ENCODE peak calls at places on chromosomes 1 and 21, in eight cellular contexts. One of them, this sample, is unnamed.

GRCh38 chr1:184457500-184457899 is 70.7 kb downstream of the C1orf21 start:
- DNase-seq in IMR-90: peak; percentile 50
- DNase-seq in PC-3: no peak
- DNase-seq in fibroblast of lung: no peak
- DNase-seq in brain microvascular endothelial cell: no peak
- DNase-seq in AG10803: peak; percentile 68
- DNase-seq in heart right ventricle: no peak
- DNase-seq in body of pancreas: no peak
- DNase-seq in this sample: no peak

GRCh38 chr1:179745131-179745611 is 2.1 kb downstream of the FAM163A start:
- DNase-seq in heart right ventricle: no peak
- DNase-seq in fibroblast of lung: no peak
- DNase-seq in brain microvascular endothelial cell: no peak
- DNase-seq in body of pancreas: no peak
- DNase-seq in AG10803: no peak
- DNase-seq in IMR-90: no peak
- DNase-seq in PC-3: no peak
- DNase-seq in this sample: no peak

GRCh38 chr1:93448983-93449805 is 1.3 kb downstream of the FNBP1L start:
- DNase-seq in brain microvascular endothelial cell: no peak
- DNase-seq in fibroblast of lung: peak; percentile 65
- DNase-seq in IMR-90: peak; percentile 65
- DNase-seq in heart right ventricle: no peak
- DNase-seq in body of pancreas: peak; percentile 48
- DNase-seq in PC-3: peak; percentile 58
- DNase-seq in AG10803: peak; percentile 57
- DNase-seq in this sample: peak; percentile 56

GRCh38 chr1:111369177-111369576 is 58.4 kb downstream of the OVGP1 start:
- DNase-seq in PC-3: peak; percentile 23
- DNase-seq in IMR-90: no peak
- DNase-seq in body of pancreas: peak; percentile 19
- DNase-seq in AG10803: no peak
- DNase-seq in brain microvascular endothelial cell: no peak
- DNase-seq in heart right ventricle: no peak
- DNase-seq in fibroblast of lung: no peak
- DNase-seq in this sample: no peak

GRCh38 chr1:232440325-232441059 is 189.4 kb downstream of the SIPA1L2 start:
- DNase-seq in PC-3: no peak
- DNase-seq in IMR-90: no peak
- DNase-seq in AG10803: no peak
- DNase-seq in heart right ventricle: no peak
- DNase-seq in body of pancreas: no peak
- DNase-seq in brain microvascular endothelial cell: no peak
- DNase-seq in fibroblast of lung: peak; percentile 86
- DNase-seq in this sample: no peak

GRCh38 chr1:12097321-12097720 is 34.2 kb downstream of the TNFRSF8 start:
- DNase-seq in PC-3: peak; percentile 10
- DNase-seq in brain microvascular endothelial cell: no peak
- DNase-seq in fibroblast of lung: peak; percentile 51
- DNase-seq in IMR-90: peak; percentile 79
- DNase-seq in heart right ventricle: no peak
- DNase-seq in body of pancreas: no peak
- DNase-seq in AG10803: peak; percentile 40
- DNase-seq in this sample: no peak

GRCh38 chr1:48725331-48725730 is 51.4 kb downstream of the BEND5 start:
- DNase-seq in AG10803: peak; percentile 6
- DNase-seq in fibroblast of lung: peak; percentile 41
- DNase-seq in brain microvascular endothelial cell: no peak
- DNase-seq in heart right ventricle: no peak
- DNase-seq in IMR-90: peak; percentile 7
- DNase-seq in body of pancreas: no peak
- DNase-seq in PC-3: peak; percentile 10
- DNase-seq in this sample: no peak

GRCh38 chr1:23168079-23168461 is 586 bp downstream of the LUZP1 start:
- DNase-seq in PC-3: no peak
- DNase-seq in AG10803: no peak
- DNase-seq in body of pancreas: peak; percentile 53
- DNase-seq in fibroblast of lung: no peak
- DNase-seq in brain microvascular endothelial cell: no peak
- DNase-seq in IMR-90: no peak
- DNase-seq in heart right ventricle: peak; percentile 48
- DNase-seq in this sample: no peak

GRCh38 chr21:38843806-38844479 is 38.2 kb downstream of the ETS2 start:
- DNase-seq in fibroblast of lung: peak; percentile 86
- DNase-seq in AG10803: peak; percentile 80
- DNase-seq in brain microvascular endothelial cell: peak; percentile 89
- DNase-seq in body of pancreas: no peak
- DNase-seq in IMR-90: peak; percentile 86
- DNase-seq in heart right ventricle: no peak
- DNase-seq in PC-3: peak; percentile 45
- DNase-seq in this sample: no peak

GRCh38 chr1:244918422-244919319 is 54.3 kb upstream of the HNRNPU start:
- DNase-seq in heart right ventricle: peak; percentile 38
- DNase-seq in IMR-90: peak; percentile 12
- DNase-seq in brain microvascular endothelial cell: peak; percentile 11
- DNase-seq in PC-3: peak; percentile 57
- DNase-seq in body of pancreas: peak; percentile 35
- DNase-seq in AG10803: peak; percentile 4
- DNase-seq in fibroblast of lung: peak; percentile 20
- DNase-seq in this sample: peak; percentile 26

GRCh38 chr1:228297242-228297641 is 89.4 kb downstream of the OBSCN start:
- DNase-seq in fibroblast of lung: no peak
- DNase-seq in AG10803: no peak
- DNase-seq in brain microvascular endothelial cell: no peak
- DNase-seq in heart right ventricle: no peak
- DNase-seq in IMR-90: no peak
- DNase-seq in PC-3: no peak
- DNase-seq in body of pancreas: no peak
- DNase-seq in this sample: no peak

GRCh38 chr21:44329086-44329889 is 9.9 kb downstream of the CFAP410 start:
- DNase-seq in fibroblast of lung: no peak
- DNase-seq in IMR-90: no peak
- DNase-seq in brain microvascular endothelial cell: no peak
- DNase-seq in AG10803: no peak
- DNase-seq in heart right ventricle: no peak
- DNase-seq in PC-3: no peak
- DNase-seq in body of pancreas: no peak
- DNase-seq in this sample: no peak

GRCh38 chr1:219463629-219464028 is 149.3 kb downstream of the ZC3H11B start:
- DNase-seq in brain microvascular endothelial cell: no peak
- DNase-seq in PC-3: no peak
- DNase-seq in body of pancreas: no peak
- DNase-seq in IMR-90: no peak
- DNase-seq in heart right ventricle: no peak
- DNase-seq in fibroblast of lung: no peak
- DNase-seq in AG10803: peak; percentile 71
- DNase-seq in this sample: no peak

GRCh38 chr1:215497516-215497915 is 69.6 kb upstream of the KCTD3 start:
- DNase-seq in brain microvascular endothelial cell: no peak
- DNase-seq in heart right ventricle: no peak
- DNase-seq in PC-3: no peak
- DNase-seq in body of pancreas: no peak
- DNase-seq in AG10803: no peak
- DNase-seq in IMR-90: no peak
- DNase-seq in fibroblast of lung: no peak
- DNase-seq in this sample: no peak

GRCh38 chr21:41136286-41136685 is 31.7 kb upstream of the BACE2 start:
- DNase-seq in heart right ventricle: no peak
- DNase-seq in PC-3: no peak
- DNase-seq in fibroblast of lung: no peak
- DNase-seq in brain microvascular endothelial cell: no peak
- DNase-seq in AG10803: no peak
- DNase-seq in body of pancreas: no peak
- DNase-seq in IMR-90: no peak
- DNase-seq in this sample: no peak

GRCh38 chr1:98398649-98399048 is 262.9 kb upstream of the SNX7 start:
- DNase-seq in AG10803: peak; percentile 35
- DNase-seq in heart right ventricle: no peak
- DNase-seq in brain microvascular endothelial cell: no peak
- DNase-seq in body of pancreas: no peak
- DNase-seq in IMR-90: no peak
- DNase-seq in PC-3: no peak
- DNase-seq in fibroblast of lung: peak; percentile 59
- DNase-seq in this sample: no peak

DNA sequence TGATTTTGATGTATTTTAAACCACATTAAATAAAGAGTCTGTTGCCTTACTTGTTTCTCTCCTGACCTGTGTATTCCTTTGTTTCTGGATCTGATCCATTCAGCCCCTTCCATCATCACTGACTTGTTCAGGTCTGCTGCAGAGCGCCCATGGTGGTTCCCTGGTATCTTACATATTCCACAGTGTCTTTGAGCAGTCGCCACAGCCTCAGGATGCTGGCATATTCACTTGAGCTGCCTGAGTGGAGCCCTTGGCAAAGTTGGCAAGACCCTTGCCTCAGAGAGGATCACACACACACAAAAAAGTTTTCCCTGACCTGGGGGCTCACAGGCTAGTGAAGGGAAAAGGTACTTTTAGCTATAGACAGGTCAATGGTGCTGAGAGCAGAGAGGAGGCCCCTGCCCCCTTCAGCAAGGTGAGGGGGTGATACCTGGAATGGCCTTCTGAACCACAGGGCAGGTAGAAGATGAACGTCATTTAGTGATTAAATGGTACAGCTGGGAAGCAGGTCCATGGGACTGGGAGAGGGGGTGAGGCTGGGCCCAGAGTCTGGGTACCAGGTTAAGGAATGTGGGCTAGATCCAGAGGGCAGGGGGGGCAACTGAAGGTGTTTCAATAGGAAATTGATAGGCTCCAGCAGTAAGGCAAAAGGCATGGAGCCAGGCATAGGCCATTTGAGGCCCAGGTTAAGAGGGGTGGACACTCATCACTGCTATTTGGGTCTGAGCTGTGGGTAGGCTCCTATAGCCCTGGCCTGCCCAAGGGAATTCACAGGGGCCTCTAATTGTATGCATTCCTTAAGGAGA is 2.0 kb upstream of the CCDC28B start:
- DNase-seq in fibroblast of lung: no peak
- DNase-seq in brain microvascular endothelial cell: no peak
- DNase-seq in IMR-90: no peak
- DNase-seq in PC-3: no peak
- DNase-seq in body of pancreas: no peak
- DNase-seq in AG10803: no peak
- DNase-seq in heart right ventricle: no peak
- DNase-seq in this sample: no peak
- TF ChIP-seq CTCF in fibroblast of lung: no peak
- TF ChIP-seq CTCF in brain microvascular endothelial cell: no peak
- TF ChIP-seq CTCF in IMR-90: no peak
- TF ChIP-seq CTCF in PC-3: no peak
- TF ChIP-seq CTCF in body of pancreas: no peak
- TF ChIP-seq CTCF in AG10803: no peak
- TF ChIP-seq CTCF in heart right ventricle: no peak
- TF ChIP-seq CTCF in this sample: no peak

DNA sequence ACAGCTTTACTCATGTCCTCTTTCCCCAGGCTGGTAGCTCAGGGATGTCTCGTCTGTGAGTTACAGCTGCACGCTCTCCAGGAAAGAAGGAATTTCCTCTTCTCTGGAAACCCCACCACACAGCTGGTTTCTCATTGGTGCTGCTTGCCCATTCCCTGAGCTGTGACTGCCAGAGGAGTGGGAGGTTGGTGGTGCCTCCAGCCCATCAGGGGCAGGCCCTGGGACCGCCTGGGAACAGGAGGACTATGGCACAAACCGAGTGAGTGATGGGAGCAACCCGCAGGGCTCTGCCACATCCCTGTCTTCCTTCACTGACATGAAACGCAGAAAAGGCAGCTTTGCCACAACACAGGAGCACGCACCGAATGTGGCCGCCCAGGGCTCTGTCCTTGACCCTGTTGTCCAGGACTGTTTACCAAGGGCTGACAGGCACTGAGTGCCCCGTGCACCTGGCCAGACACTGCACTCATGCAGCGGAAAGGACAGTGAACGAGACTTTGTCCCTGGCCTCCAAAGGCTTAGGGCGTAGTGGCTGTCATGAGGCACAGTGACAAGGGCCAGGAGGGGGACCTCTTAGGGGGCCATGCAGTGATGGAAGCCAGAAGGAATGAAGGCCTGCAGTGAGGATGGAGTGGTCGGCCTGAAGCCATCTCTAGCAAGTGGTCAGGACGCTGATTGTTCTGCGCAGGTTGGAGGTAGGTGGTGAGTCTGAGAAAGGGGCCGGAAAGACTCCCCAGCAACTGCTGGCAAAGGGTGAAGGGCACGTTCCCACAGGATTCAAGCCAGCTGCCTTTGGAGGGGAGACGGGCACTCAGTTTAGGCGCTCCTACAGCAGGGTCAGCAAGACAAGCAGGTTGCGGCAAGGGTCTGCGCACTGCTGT is 1.7 kb upstream of the CCNL2 start:
- DNase-seq in IMR-90: peak; percentile 23
- DNase-seq in body of pancreas: no peak
- DNase-seq in brain microvascular endothelial cell: no peak
- DNase-seq in heart right ventricle: no peak
- DNase-seq in PC-3: no peak
- DNase-seq in fibroblast of lung: peak; percentile 18
- DNase-seq in AG10803: peak; percentile 13
- DNase-seq in this sample: no peak
- H3K4me3 ChIP-seq in IMR-90: peak overlapping the region; percentile 93
- H3K4me3 ChIP-seq in body of pancreas: no peak overlapping the region
- H3K4me3 ChIP-seq in brain microvascular endothelial cell: peak overlapping the region; percentile 97
- H3K4me3 ChIP-seq in heart right ventricle: peak overlapping the region; percentile 98
- H3K4me3 ChIP-seq in PC-3: peak overlapping the region; percentile 94
- H3K4me3 ChIP-seq in fibroblast of lung: peak overlapping the region; percentile 99
- H3K4me3 ChIP-seq in AG10803: peak overlapping the region; percentile 95
- H3K4me3 ChIP-seq in this sample: peak overlapping the region; percentile 100

DNA sequence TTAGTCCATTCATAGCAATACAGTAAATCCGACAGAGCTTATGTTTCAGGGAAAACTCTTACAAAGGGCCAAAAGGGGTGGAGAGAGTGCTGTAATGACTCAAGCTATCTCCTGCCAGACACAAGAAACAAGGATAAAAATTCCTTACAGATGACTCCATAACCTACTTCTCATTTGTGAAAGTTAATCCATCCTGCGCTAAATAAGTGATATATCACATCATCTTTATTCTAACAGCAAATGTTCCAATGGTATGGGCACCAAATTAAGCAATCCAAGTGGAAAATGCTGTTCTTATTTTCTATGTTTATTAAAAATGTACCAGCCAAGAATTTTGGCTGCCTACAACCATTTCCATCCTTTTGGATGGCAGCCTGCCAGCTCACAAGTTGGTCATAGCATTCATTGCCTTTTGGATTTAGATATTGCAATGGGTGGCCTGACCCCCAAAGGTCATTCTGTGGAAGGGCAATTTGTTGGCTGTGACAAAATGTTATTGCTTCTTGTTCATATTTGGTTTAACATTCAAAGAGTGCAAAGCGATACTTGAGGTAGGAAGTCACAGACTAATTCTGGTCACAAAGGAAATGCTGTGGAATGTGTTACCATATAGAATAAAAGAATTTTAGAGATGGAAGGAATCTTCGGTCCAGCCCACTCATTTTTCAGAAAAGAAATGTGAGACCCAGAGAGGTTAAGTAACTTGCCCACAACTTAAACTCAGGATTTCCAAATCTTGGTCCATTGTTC is 2.8 kb upstream of the ENAH start:
- DNase-seq in body of pancreas: peak; percentile 71
- DNase-seq in brain microvascular endothelial cell: peak; percentile 94
- DNase-seq in fibroblast of lung: peak; percentile 100
- DNase-seq in IMR-90: peak; percentile 98
- DNase-seq in heart right ventricle: no peak
- DNase-seq in AG10803: peak; percentile 99
- DNase-seq in PC-3: peak; percentile 96
- DNase-seq in this sample: peak; percentile 48
- TF ChIP-seq CTCF in body of pancreas: peak; percentile 34
- TF ChIP-seq CTCF in brain microvascular endothelial cell: no peak
- TF ChIP-seq CTCF in fibroblast of lung: no peak
- TF ChIP-seq CTCF in IMR-90: no peak
- TF ChIP-seq CTCF in heart right ventricle: no peak
- TF ChIP-seq CTCF in AG10803: peak; percentile 10
- TF ChIP-seq CTCF in PC-3: peak; percentile 47
- TF ChIP-seq CTCF in this sample: no peak

GRCh38 chr1:153940756-153941155 is 5.8 kb downstream of the DENND4B start:
- DNase-seq in brain microvascular endothelial cell: no peak
- DNase-seq in PC-3: no peak
- DNase-seq in heart right ventricle: peak; percentile 8
- DNase-seq in body of pancreas: no peak
- DNase-seq in AG10803: no peak
- DNase-seq in IMR-90: no peak
- DNase-seq in fibroblast of lung: no peak
- DNase-seq in this sample: no peak
- H3K4me3 ChIP-seq in brain microvascular endothelial cell: no peak overlapping the region
- H3K4me3 ChIP-seq in PC-3: no peak overlapping the region
- H3K4me3 ChIP-seq in heart right ventricle: no peak overlapping the region
- H3K4me3 ChIP-seq in body of pancreas: no peak overlapping the region
- H3K4me3 ChIP-seq in AG10803: no peak overlapping the region
- H3K4me3 ChIP-seq in IMR-90: no peak overlapping the region
- H3K4me3 ChIP-seq in fibroblast of lung: no peak overlapping the region
- H3K4me3 ChIP-seq in this sample: no peak overlapping the region

This sample was measured in stomach.